ENCODE peak calls at places on chromosome 15, in eight cellular contexts. H is fibroblast of lung, E is GM06990, J is neural progenitor cell, A is neural crest cell, U is astrocyte, X is RWPE2, F is B cell. L is an unnamed sample.

GRCh38 chr15:69557340-69558137 is 104.9 kb downstream of the RPLP1 start:
- DNase-seq in H (peak), E (no peak), J (peak), A (no peak), U (peak), X (no peak), F (no peak), L (no peak)

GRCh38 chr15:85563731-85564130 is 183.3 kb downstream of the AKAP13 start:
- DNase-seq in H (no peak), E (no peak), J (no peak), A (no peak), U (no peak), X (no peak), F (no peak), L (no peak)

GRCh38 chr15:100863406-100864198 is 16.0 kb upstream of the ALDH1A3 start:
- DNase-seq in H (peak), E (no peak), J (no peak), A (no peak), U (peak), X (peak), F (no peak), L (no peak)

GRCh38 chr15:51281368-51281967 is 56.9 kb downstream of the CYP19A1 start:
- DNase-seq in H (peak), E (peak), J (peak), A (peak), U (no peak), X (no peak), F (peak), L (no peak)

GRCh38 chr15:52924641-52925040 is 134.5 kb upstream of the ONECUT1 start:
- DNase-seq in H (no peak), E (no peak), J (peak), A (no peak), U (no peak), X (no peak), F (no peak), L (no peak)

GRCh38 chr15:50377867-50378751 is 23.1 kb upstream of the GABPB1 start:
- DNase-seq in H (no peak), E (peak), J (no peak), A (no peak), U (no peak), X (no peak), F (no peak), L (no peak)

GRCh38 chr15:74825895-74826294 is 532 bp upstream of the CPLX3 start:
- DNase-seq in H (no peak), E (no peak), J (no peak), A (no peak), U (no peak), X (no peak), F (no peak), L (no peak)

GRCh38 chr15:80234883-80235282 is 17.1 kb downstream of the CTXND1 start:
- DNase-seq in H (peak), E (peak), J (peak), A (peak), U (no peak), X (no peak), F (peak), L (peak)

GRCh38 chr15:41928100-41928499 is 34.2 kb upstream of the SPTBN5 start:
- DNase-seq in H (no peak), E (no peak), J (no peak), A (no peak), U (no peak), X (no peak), F (no peak), L (no peak)

GRCh38 chr15:95292790-95293450 is 1037.6 kb upstream of the NR2F2 start:
- DNase-seq in H (peak), E (no peak), J (no peak), A (peak), U (no peak), X (no peak), F (no peak), L (no peak)

GRCh38 chr15:70426065-70426821 is 328.5 kb upstream of the TLE3 start:
- DNase-seq in H (peak), E (no peak), J (no peak), A (no peak), U (peak), X (no peak), F (no peak), L (no peak)

GRCh38 chr15:73244333-73244732 is 124.4 kb downstream of the HCN4 start:
- DNase-seq in H (no peak), E (no peak), J (peak), A (no peak), U (no peak), X (no peak), F (peak), L (no peak)

GRCh38 chr15:74362482-74362881 is 5.0 kb downstream of the CYP11A1 start:
- DNase-seq in H (no peak), E (no peak), J (no peak), A (no peak), U (no peak), X (no peak), F (no peak), L (no peak)

GRCh38 chr15:75452968-75453702 is 1.6 kb upstream of the SIN3A start:
- DNase-seq in H (peak), E (peak), J (peak), A (peak), U (peak), X (peak), F (peak), L (peak)

GRCh38 chr15:98408231-98408630 is 240.1 kb upstream of the IGF1R start:
- DNase-seq in H (no peak), E (no peak), J (no peak), A (no peak), U (no peak), X (no peak), F (no peak), L (no peak)

GRCh38 chr15:67176195-67176971 is 78.1 kb downstream of the AAGAB start:
- DNase-seq in H (no peak), E (no peak), J (peak), A (no peak), U (no peak), X (no peak), F (no peak), L (no peak)

DNA sequence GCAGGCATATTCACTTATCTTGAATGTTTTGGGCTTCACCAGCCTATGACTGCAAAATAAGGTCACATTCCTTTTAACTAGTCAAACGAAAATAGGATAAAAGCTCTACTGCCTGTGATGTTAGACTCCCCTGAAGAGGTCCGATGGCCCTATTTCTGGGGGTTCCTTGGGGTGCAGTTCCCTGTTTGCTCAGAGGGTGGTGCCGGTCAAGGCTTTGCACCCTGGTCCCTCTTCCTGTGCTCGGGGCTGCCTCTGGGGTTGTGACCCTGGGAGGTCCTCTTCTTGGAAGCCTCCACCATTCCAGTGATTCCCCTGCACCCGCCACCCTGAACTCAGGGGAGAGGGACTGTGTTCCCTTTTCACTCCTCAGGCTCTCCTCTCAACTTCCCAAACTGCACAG is 86.7 kb upstream of the ANKRD34C start:
- DNase-seq in H (no peak), E (no peak), J (no peak), A (no peak), U (no peak), X (peak), F (no peak), L (no peak)
- TF ChIP-seq CTCF in H (no peak), E (peak), J (peak), A (no peak), U (no peak), X (no peak), F (no peak), L (no peak)

DNA sequence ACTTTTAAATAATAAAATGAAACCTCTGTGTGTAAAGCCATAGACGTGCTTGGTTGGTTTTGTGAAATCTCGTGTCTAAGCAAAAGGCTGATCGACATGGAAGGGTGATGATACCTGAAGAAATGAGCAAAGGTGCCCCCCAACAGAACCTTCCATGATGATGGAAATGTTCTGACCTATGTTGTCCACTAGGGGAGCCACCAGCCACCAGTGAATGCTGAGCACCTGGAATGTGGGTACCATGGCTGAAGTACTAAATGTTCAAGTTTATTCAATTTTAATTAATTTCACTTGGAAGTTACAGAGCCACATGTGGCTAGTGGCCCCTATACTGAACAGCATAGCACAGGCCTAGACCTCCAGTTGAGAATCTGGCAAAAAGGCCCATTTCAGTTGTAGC is 158.8 kb downstream of the POLR2M start:
- DNase-seq in H (no peak), E (no peak), J (no peak), A (no peak), U (no peak), X (no peak), F (no peak), L (no peak)
- TF ChIP-seq CTCF in H (peak), E (peak), J (peak), A (peak), U (peak), X (no peak), F (peak), L (no peak)

GRCh38 chr15:77650285-77650684 is 17.6 kb upstream of the LINGO1 start:
- DNase-seq in H (no peak), E (no peak), J (peak), A (peak), U (no peak), X (no peak), F (no peak), L (no peak)
- TF ChIP-seq CTCF in H (no peak), E (peak), J (peak), A (peak), U (peak), X (peak), F (no peak), L (no peak)

DNA sequence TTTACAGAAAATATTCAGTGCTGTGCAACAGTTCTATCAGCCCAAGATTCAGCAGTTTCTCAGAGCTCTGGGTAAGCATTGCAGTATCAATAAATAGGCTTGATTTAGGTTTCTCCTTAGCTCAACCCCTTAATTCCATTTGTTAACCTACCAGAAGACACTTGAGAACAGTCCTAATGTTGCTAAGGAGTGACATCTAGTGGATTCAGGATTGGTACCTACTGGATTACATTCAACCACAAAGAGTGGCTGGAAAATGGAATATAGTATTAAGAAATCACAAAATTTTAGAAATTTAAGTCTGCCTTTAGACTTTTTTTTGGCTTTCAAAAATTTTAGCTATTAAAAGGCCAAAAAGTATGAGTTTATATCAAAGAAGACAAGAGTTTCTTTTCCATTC is 34.7 kb downstream of the POLG start:
- DNase-seq in H (peak), E (no peak), J (no peak), A (no peak), U (peak), X (no peak), F (no peak), L (no peak)
- TF ChIP-seq CTCF in H (peak), E (no peak), J (peak), A (peak), U (peak), X (peak), F (no peak), L (no peak)

GRCh38 chr15:36960947-36961227 is 139.5 kb downstream of the MEIS2 start:
- DNase-seq in H (no peak), E (no peak), J (no peak), A (no peak), U (no peak), X (no peak), F (no peak), L (no peak)
- TF ChIP-seq CTCF in H (no peak), E (no peak), J (no peak), A (no peak), U (no peak), X (no peak), F (no peak), L (no peak)

GRCh38 chr15:77143191-77143590 is 72.3 kb upstream of the TSPAN3 start:
- DNase-seq in H (no peak), E (no peak), J (no peak), A (no peak), U (no peak), X (no peak), F (no peak), L (no peak)

GRCh38 chr15:77145370-77145769 is 74.5 kb upstream of the TSPAN3 start:
- DNase-seq in H (no peak), E (no peak), J (no peak), A (no peak), U (no peak), X (no peak), F (no peak), L (no peak)

GRCh38 chr15:77144028-77144427 is 73.1 kb upstream of the TSPAN3 start:
- DNase-seq in H (peak), E (no peak), J (no peak), A (no peak), U (peak), X (no peak), F (no peak), L (no peak)

GRCh38 chr15:77144492-77145070 is 73.7 kb upstream of the TSPAN3 start:
- DNase-seq in H (peak), E (no peak), J (no peak), A (no peak), U (peak), X (no peak), F (no peak), L (no peak)

DNA sequence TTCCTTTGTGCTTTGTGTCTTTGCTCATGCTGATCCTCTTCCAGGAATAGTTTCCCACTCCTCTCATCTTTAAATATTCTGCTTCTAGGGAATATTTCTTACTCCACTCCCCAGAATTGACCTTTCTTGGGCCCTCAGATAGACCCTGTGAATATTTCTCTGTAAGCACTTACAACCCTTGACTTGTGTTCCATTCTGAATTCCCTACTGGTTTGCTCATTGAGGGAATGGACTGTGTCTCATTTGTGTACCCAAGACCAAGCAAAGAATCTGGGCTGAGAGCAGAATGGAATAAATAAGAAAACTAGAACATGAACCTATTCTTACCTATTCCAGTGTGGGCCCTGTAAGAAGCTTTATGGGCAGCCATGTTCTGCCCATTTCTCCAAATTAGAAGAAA is 72.7 kb upstream of the TSPAN3 start:
- DNase-seq in H (no peak), E (no peak), J (no peak), A (no peak), U (peak), X (no peak), F (no peak), L (no peak)
- TF ChIP-seq CTCF in H (no peak), E (no peak), J (no peak), A (no peak), U (no peak), X (no peak), F (no peak), L (no peak)